ENCODE peak calls at places on chromosomes 7 and 10, in four cellular contexts. One of them, this sample, is unnamed. For H4K20me1, the result is how much of the 10 kb centered on the place peaks cover.

GRCh38 chr7:65980478-65981250 is 1.3 kb downstream of the GUSB start:
- DNase-seq in SK-N-SH: peak
- DNase-seq in neural progenitor cell: no peak
- DNase-seq in MM.1S: peak
- DNase-seq in this sample: peak

GRCh38 chr7:104124469-104124868 is 83.3 kb downstream of the ORC5 start:
- DNase-seq in SK-N-SH: no peak
- DNase-seq in neural progenitor cell: no peak
- DNase-seq in MM.1S: no peak
- DNase-seq in this sample: peak

GRCh38 chr10:29955308-29955935 is 104.0 kb downstream of the JCAD start:
- DNase-seq in SK-N-SH: no peak
- DNase-seq in neural progenitor cell: no peak
- DNase-seq in MM.1S: no peak
- DNase-seq in this sample: no peak

GRCh38 chr7:108059526-108059925 is 56.6 kb upstream of the LAMB1 start:
- DNase-seq in SK-N-SH: no peak
- DNase-seq in neural progenitor cell: no peak
- DNase-seq in MM.1S: no peak
- DNase-seq in this sample: no peak

GRCh38 chr10:114638874-114639625 is 19.0 kb downstream of the ABLIM1 start:
- DNase-seq in SK-N-SH: no peak
- DNase-seq in neural progenitor cell: peak
- DNase-seq in MM.1S: no peak
- DNase-seq in this sample: no peak

GRCh38 chr10:112389147-112389822 is 15.4 kb downstream of the ACSL5 start:
- DNase-seq in SK-N-SH: no peak
- DNase-seq in neural progenitor cell: no peak
- DNase-seq in MM.1S: no peak
- DNase-seq in this sample: peak

GRCh38 chr7:2508327-2509231 is 11.0 kb upstream of the LFNG start:
- DNase-seq in SK-N-SH: no peak
- DNase-seq in neural progenitor cell: peak
- DNase-seq in MM.1S: peak
- DNase-seq in this sample: no peak

GRCh38 chr10:50436805-50437204 is 185.5 kb upstream of the ASAH2 start:
- DNase-seq in SK-N-SH: no peak
- DNase-seq in neural progenitor cell: no peak
- DNase-seq in MM.1S: no peak
- DNase-seq in this sample: no peak

GRCh38 chr7:82017334-82017943 is 247.6 kb upstream of the HGF start:
- DNase-seq in SK-N-SH: peak
- DNase-seq in neural progenitor cell: peak
- DNase-seq in MM.1S: peak
- DNase-seq in this sample: peak

GRCh38 chr10:48634198-48634983 is 29.5 kb upstream of the ARHGAP22 start:
- DNase-seq in SK-N-SH: no peak
- DNase-seq in neural progenitor cell: no peak
- DNase-seq in MM.1S: peak
- DNase-seq in this sample: no peak

GRCh38 chr7:47383064-47383463 is 198.8 kb downstream of the TNS3 start:
- DNase-seq in SK-N-SH: no peak
- DNase-seq in neural progenitor cell: no peak
- DNase-seq in MM.1S: no peak
- DNase-seq in this sample: no peak

GRCh38 chr10:129102906-129103693 is 363.9 kb upstream of the MGMT start:
- DNase-seq in SK-N-SH: no peak
- DNase-seq in neural progenitor cell: no peak
- DNase-seq in MM.1S: no peak
- DNase-seq in this sample: no peak

GRCh38 chr10:35910234-35910633 is 268.1 kb upstream of the FZD8 start:
- DNase-seq in SK-N-SH: no peak
- DNase-seq in neural progenitor cell: no peak
- DNase-seq in MM.1S: no peak
- DNase-seq in this sample: no peak

GRCh38 chr7:111018960-111019835 is 71.7 kb upstream of the LRRN3 start:
- DNase-seq in SK-N-SH: no peak
- DNase-seq in neural progenitor cell: peak
- DNase-seq in MM.1S: no peak
- DNase-seq in this sample: no peak

GRCh38 chr7:111014074-111014473 is 76.9 kb upstream of the LRRN3 start:
- DNase-seq in SK-N-SH: no peak
- DNase-seq in neural progenitor cell: no peak
- DNase-seq in MM.1S: no peak
- DNase-seq in this sample: no peak

GRCh38 chr7:111012799-111013675 is 77.9 kb upstream of the LRRN3 start:
- DNase-seq in SK-N-SH: no peak
- DNase-seq in neural progenitor cell: no peak
- DNase-seq in MM.1S: peak
- DNase-seq in this sample: no peak

DNA sequence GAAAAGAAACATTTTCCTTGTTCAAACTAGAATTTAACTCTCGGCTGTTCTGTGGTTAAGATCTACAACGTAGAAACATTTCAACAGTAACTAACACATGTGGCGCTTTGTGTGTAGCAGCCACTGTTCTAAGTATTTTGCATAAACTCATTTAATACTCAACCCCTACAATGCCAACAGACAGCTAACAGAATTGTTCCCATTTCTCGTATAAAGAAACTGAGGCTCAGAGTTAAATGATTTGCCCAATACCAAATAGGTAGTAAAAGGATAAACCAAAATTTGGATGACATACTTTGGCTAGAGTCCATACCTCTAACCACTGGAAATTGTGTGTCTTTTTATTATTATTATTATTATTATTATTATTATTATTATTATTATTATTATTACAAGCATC is 72.5 kb upstream of the LRRN3 start:
- DNase-seq in SK-N-SH: no peak
- DNase-seq in neural progenitor cell: no peak
- DNase-seq in MM.1S: no peak
- DNase-seq in this sample: no peak
- TF ChIP-seq EZH2phosphoT487 in SK-N-SH: no peak
- TF ChIP-seq EZH2phosphoT487 in neural progenitor cell: no peak
- TF ChIP-seq EZH2phosphoT487 in MM.1S: no peak
- TF ChIP-seq EZH2phosphoT487 in this sample: no peak

DNA sequence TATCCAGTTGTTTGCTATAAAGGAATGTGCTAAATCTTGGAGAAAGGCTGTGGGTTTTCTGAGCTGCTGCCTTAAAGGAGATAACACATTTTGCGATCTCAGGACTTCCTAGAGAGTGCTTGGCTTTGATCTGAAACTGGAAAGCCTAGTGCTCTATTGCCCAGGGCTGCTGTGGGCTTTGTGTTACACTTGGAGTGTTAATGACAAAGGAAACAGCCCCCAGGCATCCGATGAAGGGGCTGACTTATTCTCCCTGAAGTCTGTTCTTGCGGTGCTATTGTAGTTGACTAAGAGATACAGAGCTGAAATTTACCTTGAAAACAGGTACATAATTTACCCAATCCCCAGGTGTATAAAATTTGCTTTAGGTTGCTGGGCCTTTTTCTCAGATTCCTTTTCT is 74.5 kb downstream of the SND1 start:
- DNase-seq in SK-N-SH: no peak
- DNase-seq in neural progenitor cell: peak
- DNase-seq in MM.1S: no peak
- DNase-seq in this sample: no peak
- H4K20me1 ChIP-seq in SK-N-SH: under half
- H4K20me1 ChIP-seq in neural progenitor cell: under half
- H4K20me1 ChIP-seq in MM.1S: under half
- H4K20me1 ChIP-seq in this sample: under half

GRCh38 chr10:34905200-34905927 is 90.3 kb upstream of the PARD3 start:
- DNase-seq in SK-N-SH: no peak
- DNase-seq in neural progenitor cell: peak
- DNase-seq in MM.1S: no peak
- DNase-seq in this sample: no peak

GRCh38 chr10:34907743-34908425 is 92.8 kb upstream of the PARD3 start:
- DNase-seq in SK-N-SH: no peak
- DNase-seq in neural progenitor cell: no peak
- DNase-seq in MM.1S: no peak
- DNase-seq in this sample: no peak

GRCh38 chr10:34911661-34912205 is 96.6 kb upstream of the PARD3 start:
- DNase-seq in SK-N-SH: no peak
- DNase-seq in neural progenitor cell: no peak
- DNase-seq in MM.1S: no peak
- DNase-seq in this sample: no peak

GRCh38 chr10:34906021-34906965 is 91.2 kb upstream of the PARD3 start:
- DNase-seq in SK-N-SH: peak
- DNase-seq in neural progenitor cell: peak
- DNase-seq in MM.1S: no peak
- DNase-seq in this sample: no peak

DNA sequence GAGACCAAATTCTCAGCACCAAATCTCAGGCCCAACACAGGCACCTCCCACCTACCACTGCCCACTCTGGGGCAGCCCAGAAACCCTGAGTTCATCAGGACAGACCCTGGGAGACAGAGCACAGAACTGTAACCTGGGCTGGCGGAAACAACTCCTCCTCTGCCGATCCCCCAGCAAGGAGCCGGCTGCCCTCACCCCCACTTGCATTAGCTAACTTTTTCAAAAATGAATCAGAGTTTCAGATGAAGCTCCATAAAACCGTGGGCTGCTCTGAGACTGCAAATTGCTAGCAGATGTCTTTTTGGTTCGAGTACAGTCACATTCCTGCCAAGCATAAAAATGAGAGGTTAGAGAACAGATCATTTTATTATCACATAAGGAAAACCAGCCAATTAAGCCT is 93.4 kb upstream of the PARD3 start:
- DNase-seq in SK-N-SH: peak
- DNase-seq in neural progenitor cell: no peak
- DNase-seq in MM.1S: no peak
- DNase-seq in this sample: peak
- TF ChIP-seq EZH2phosphoT487 in SK-N-SH: no peak
- TF ChIP-seq EZH2phosphoT487 in neural progenitor cell: no peak
- TF ChIP-seq EZH2phosphoT487 in MM.1S: no peak
- TF ChIP-seq EZH2phosphoT487 in this sample: no peak

GRCh38 chr7:151254851-151255250 is 6.4 kb upstream of the SMARCD3 start:
- DNase-seq in SK-N-SH: no peak
- DNase-seq in neural progenitor cell: no peak
- DNase-seq in MM.1S: no peak
- DNase-seq in this sample: no peak
- H4K20me1 ChIP-seq in SK-N-SH: under half
- H4K20me1 ChIP-seq in neural progenitor cell: under half
- H4K20me1 ChIP-seq in MM.1S: under half
- H4K20me1 ChIP-seq in this sample: under half

DNA sequence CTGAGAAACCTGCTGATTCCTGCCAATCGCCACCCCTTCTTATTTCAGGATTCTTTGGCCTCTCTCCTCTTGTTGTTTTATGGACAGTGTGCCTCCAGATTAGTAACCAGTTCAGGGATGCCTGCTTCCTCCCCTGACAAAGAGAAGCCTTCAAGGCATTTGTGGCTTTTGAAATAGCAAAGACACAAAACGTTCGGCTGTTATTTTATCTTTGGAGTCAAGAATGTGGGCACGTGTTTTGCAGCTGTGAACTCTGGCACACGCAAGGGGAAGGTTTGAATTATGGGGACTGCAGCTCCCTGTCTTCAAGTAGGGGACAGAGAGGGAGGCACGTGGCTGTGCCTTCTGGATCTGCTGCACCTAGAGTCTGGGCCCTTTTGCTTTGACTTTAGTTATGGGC is 157.9 kb upstream of the GRB10 start:
- DNase-seq in SK-N-SH: no peak
- DNase-seq in neural progenitor cell: no peak
- DNase-seq in MM.1S: no peak
- DNase-seq in this sample: no peak
- TF ChIP-seq EZH2phosphoT487 in SK-N-SH: no peak
- TF ChIP-seq EZH2phosphoT487 in neural progenitor cell: no peak
- TF ChIP-seq EZH2phosphoT487 in MM.1S: no peak
- TF ChIP-seq EZH2phosphoT487 in this sample: no peak

GRCh38 chr7:5586963-5587348 is 163.3 kb upstream of the TNRC18 start:
- DNase-seq in SK-N-SH: peak
- DNase-seq in neural progenitor cell: no peak
- DNase-seq in MM.1S: no peak
- DNase-seq in this sample: no peak

GRCh38 chr7:5594616-5595544 is 171.2 kb upstream of the TNRC18 start:
- DNase-seq in SK-N-SH: peak
- DNase-seq in neural progenitor cell: peak
- DNase-seq in MM.1S: no peak
- DNase-seq in this sample: peak

GRCh38 chr7:5591547-5591899 is 167.9 kb upstream of the TNRC18 start:
- DNase-seq in SK-N-SH: peak
- DNase-seq in neural progenitor cell: peak
- DNase-seq in MM.1S: no peak
- DNase-seq in this sample: peak

GRCh38 chr7:5589819-5590595 is 166.4 kb upstream of the TNRC18 start:
- DNase-seq in SK-N-SH: peak
- DNase-seq in neural progenitor cell: no peak
- DNase-seq in MM.1S: no peak
- DNase-seq in this sample: no peak

GRCh38 chr7:5590596-5591546 is 167.2 kb upstream of the TNRC18 start:
- DNase-seq in SK-N-SH: peak
- DNase-seq in neural progenitor cell: no peak
- DNase-seq in MM.1S: no peak
- DNase-seq in this sample: no peak
- H4K20me1 ChIP-seq in SK-N-SH: under half
- H4K20me1 ChIP-seq in neural progenitor cell: under half
- H4K20me1 ChIP-seq in MM.1S: under half
- H4K20me1 ChIP-seq in this sample: under half

DNA sequence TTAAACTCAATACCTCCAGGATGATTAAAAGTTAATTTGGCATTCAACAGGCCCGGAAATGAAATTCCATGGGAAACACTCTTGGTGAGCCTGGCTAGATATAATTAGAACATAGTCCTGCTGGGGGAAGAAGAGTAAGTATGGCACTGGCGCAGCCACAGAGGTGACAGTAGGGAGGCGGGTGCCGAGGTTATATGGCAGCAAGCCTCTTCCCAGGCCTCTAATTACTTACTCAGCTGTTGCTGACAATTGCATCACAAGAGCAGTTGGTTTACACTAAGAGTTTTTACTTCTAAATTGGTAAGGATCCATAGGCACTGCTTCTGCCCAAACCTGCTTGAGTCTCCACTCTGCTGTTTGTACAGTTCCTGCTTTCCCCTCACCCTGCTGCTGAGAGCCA is 93.3 kb upstream of the DUSP5 start:
- DNase-seq in SK-N-SH: no peak
- DNase-seq in neural progenitor cell: no peak
- DNase-seq in MM.1S: no peak
- DNase-seq in this sample: no peak
- TF ChIP-seq EZH2phosphoT487 in SK-N-SH: no peak
- TF ChIP-seq EZH2phosphoT487 in neural progenitor cell: no peak
- TF ChIP-seq EZH2phosphoT487 in MM.1S: no peak
- TF ChIP-seq EZH2phosphoT487 in this sample: no peak

GRCh38 chr7:140866926-140867325 is 57.8 kb downstream of the BRAF start:
- DNase-seq in SK-N-SH: no peak
- DNase-seq in neural progenitor cell: no peak
- DNase-seq in MM.1S: no peak
- DNase-seq in this sample: no peak

GRCh38 chr7:140869430-140869829 is 55.3 kb downstream of the BRAF start:
- DNase-seq in SK-N-SH: peak
- DNase-seq in neural progenitor cell: no peak
- DNase-seq in MM.1S: no peak
- DNase-seq in this sample: no peak

GRCh38 chr7:140864732-140865131 is 60.0 kb downstream of the BRAF start:
- DNase-seq in SK-N-SH: no peak
- DNase-seq in neural progenitor cell: no peak
- DNase-seq in MM.1S: no peak
- DNase-seq in this sample: no peak

GRCh38 chr7:140870003-140870402 is 54.7 kb downstream of the BRAF start:
- DNase-seq in SK-N-SH: no peak
- DNase-seq in neural progenitor cell: no peak
- DNase-seq in MM.1S: no peak
- DNase-seq in this sample: no peak

GRCh38 chr7:140867467-140868314 is 57.0 kb downstream of the BRAF start:
- DNase-seq in SK-N-SH: no peak
- DNase-seq in neural progenitor cell: no peak
- DNase-seq in MM.1S: no peak
- DNase-seq in this sample: no peak
- H4K20me1 ChIP-seq in SK-N-SH: under half
- H4K20me1 ChIP-seq in neural progenitor cell: under half
- H4K20me1 ChIP-seq in MM.1S: under half
- H4K20me1 ChIP-seq in this sample: under half

This sample was measured in hepatocyte.